ENCODE peak calls at places on chromosomes 12 and 14, in four cellular contexts. N is stimulated activated naive B cell treated with anti-CD40 and anti-IgM and Interleukin-4, amounts not matched to agents 10 μg/mL and 1 μg/mL and 100 μg/mL, for 72 hours; L is nucleus accumbens; R is GM12865. A is an unnamed sample.

GRCh38 chr12:59596232-59597143 is 659 bp downstream of the SLC16A7 start:
- DNase-seq in N (peak), L (peak), R (peak), A (peak)

GRCh38 chr14:100658514-100658886 is 68.2 kb upstream of the DLK1 start:
- DNase-seq in R (no peak), L (no peak), N (no peak), A (no peak)

GRCh38 chr12:120346681-120347080 is 19.1 kb upstream of the PLA2G1B start:
- DNase-seq in N (no peak), L (no peak), R (no peak), A (no peak)

GRCh38 chr14:104294628-104294982 is 156.2 kb downstream of the KIF26A start:
- DNase-seq in N (no peak), R (no peak), L (no peak), A (no peak)

GRCh38 chr14:65492277-65492676 is 79.7 kb downstream of the FUT8 start:
- DNase-seq in N (no peak), L (no peak), R (no peak), A (no peak)

GRCh38 chr14:64611358-64612020 is 61.7 kb downstream of the PPP1R36 start:
- DNase-seq in L (no peak), N (no peak), R (no peak), A (no peak)

GRCh38 chr14:80378084-80378483 is 166.8 kb upstream of the DIO2 start:
- DNase-seq in N (no peak), L (no peak), R (no peak), A (no peak)

GRCh38 chr14:52961060-52961639 is 10.3 kb upstream of the FERMT2 start:
- DNase-seq in N (no peak), R (peak), L (no peak), A (peak)

GRCh38 chr14:95044463-95045254 is 112.7 kb downstream of the DICER1 start:
- DNase-seq in L (no peak), N (no peak), R (no peak), A (no peak)

GRCh38 chr14:104107611-104108569 is 22.4 kb downstream of the ASPG start:
- DNase-seq in R (no peak), N (no peak), L (no peak), A (no peak)

GRCh38 chr12:87756721-87757120 is 272.5 kb downstream of the C12orf50 start:
- DNase-seq in R (no peak), N (no peak), L (no peak), A (no peak)

GRCh38 chr12:93591137-93591868 is 18.8 kb downstream of the SOCS2 start:
- DNase-seq in L (no peak), R (peak), N (peak), A (peak)

GRCh38 chr14:57871487-57872080 is 5.7 kb upstream of the SLC35F4 start:
- DNase-seq in L (no peak), N (no peak), R (peak), A (peak)

GRCh38 chr12:16228067-16228466 is 49.4 kb downstream of the SLC15A5 start:
- DNase-seq in N (no peak), R (peak), L (no peak), A (no peak)

GRCh38 chr12:112674539-112674938 is 117.0 kb upstream of the RPH3A start:
- DNase-seq in N (no peak), L (no peak), R (no peak), A (no peak)

GRCh38 chr14:36224176-36224575 is 47.7 kb upstream of the PTCSC3 start:
- DNase-seq in R (no peak), L (no peak), N (no peak), A (no peak)

GRCh38 chr14:104355101-104355691 is 216.8 kb downstream of the KIF26A start:
- DNase-seq in N (no peak), R (no peak), L (no peak), A (no peak)

GRCh38 chr14:59208224-59208814 is 19.9 kb downstream of the DAAM1 start:
- DNase-seq in N (no peak), L (no peak), R (peak), A (no peak)

GRCh38 chr14:73743431-73743931 is 29.3 kb upstream of the PNMA1 start:
- DNase-seq in N (no peak), L (no peak), R (peak), A (no peak)

GRCh38 chr14:105497671-105498429 is 6.8 kb downstream of the TEDC1 start:
- DNase-seq in L (no peak), N (no peak), R (no peak), A (no peak)

GRCh38 chr14:96038558-96038919 is 623 bp upstream of the C14orf132 start:
- DNase-seq in R (peak), N (peak), L (no peak), A (no peak)

GRCh38 chr12:111334393-111334915 is 34.4 kb downstream of the PHETA1 start:
- DNase-seq in R (no peak), N (no peak), L (no peak), A (no peak)

GRCh38 chr14:104985675-104986486 is at the start of gene CLBA1:
- DNase-seq in N (peak), L (peak), R (peak), A (peak)

GRCh38 chr12:12651752-12652151 is 40.1 kb downstream of the CREBL2 start:
- DNase-seq in R (no peak), N (no peak), L (no peak), A (no peak)

GRCh38 chr12:108473400-108474055 is 41.5 kb upstream of the FICD start:
- DNase-seq in L (no peak), N (no peak), R (no peak), A (no peak)

GRCh38 chr12:85865905-85866304 is 8.2 kb upstream of the NTS start:
- DNase-seq in N (no peak), L (no peak), R (no peak), A (no peak)

GRCh38 chr12:43281563-43281962 is 270.4 kb downstream of the ADAMTS20 start:
- DNase-seq in N (no peak), L (no peak), R (no peak), A (no peak)

A was measured in germinal center.